ENCODE peak calls at places on chromosome 4, in four cellular contexts. H is AG20443, Y is smooth muscle cell of the brain vasculature, G is ureter. L is an unnamed sample.

GRCh38 chr4:86358176-86358701 is 1.6 kb downstream of the MAPK10 start:
- DNase-seq in H (no peak), Y (no peak), G (no peak), L (no peak)

GRCh38 chr4:168856312-168856711 is 153.7 kb downstream of the CBR4 start:
- DNase-seq in H (no peak), Y (no peak), G (no peak), L (no peak)

GRCh38 chr4:76639292-76639691 is 204.3 kb downstream of the SHROOM3 start:
- DNase-seq in H (no peak), Y (no peak), G (no peak), L (no peak)

GRCh38 chr4:80183196-80184052 is 13.9 kb upstream of the PRDM8 start:
- DNase-seq in H (peak), Y (no peak), G (peak), L (no peak)

GRCh38 chr4:108512615-108513505 is 107.5 kb upstream of the RPL34 start:
- DNase-seq in H (peak), Y (peak), G (peak), L (no peak)

GRCh38 chr4:75848891-75849290 is 53.4 kb downstream of the PPEF2 start:
- DNase-seq in H (no peak), Y (no peak), G (no peak), L (no peak)

GRCh38 chr4:71141125-71141524 is 147.7 kb downstream of the DCK start:
- DNase-seq in H (no peak), Y (no peak), G (no peak), L (no peak)

GRCh38 chr4:139866270-139866962 is 200.8 kb downstream of the MGST2 start:
- DNase-seq in H (no peak), Y (no peak), G (no peak), L (no peak)

GRCh38 chr4:142600952-142601351 is 245.1 kb downstream of the INPP4B start:
- DNase-seq in H (no peak), Y (no peak), G (no peak), L (no peak)

GRCh38 chr4:81466841-81467671 is 4.7 kb downstream of the RASGEF1B start:
- DNase-seq in H (peak), Y (peak), G (peak), L (peak)

GRCh38 chr4:108247511-108248088 is 78.9 kb upstream of the LEF1 start:
- DNase-seq in H (no peak), Y (no peak), G (no peak), L (no peak)

GRCh38 chr4:172865531-172866127 is 303.0 kb upstream of the GALNT7 start:
- DNase-seq in H (no peak), Y (no peak), G (no peak), L (no peak)

GRCh38 chr4:83107636-83108035 is 6.9 kb downstream of the PLAC8 start:
- DNase-seq in H (no peak), Y (no peak), G (no peak), L (no peak)

GRCh38 chr4:77921701-77922100 is 59.1 kb downstream of the MRPL1 start:
- DNase-seq in H (peak), Y (peak), G (no peak), L (no peak)

GRCh38 chr4:19010766-19011165 is 989.2 kb upstream of the LCORL start:
- DNase-seq in H (no peak), Y (no peak), G (no peak), L (no peak)

L was measured in lung.